ENCODE peak calls at places on chromosome 20, in nine cellular contexts. I, V, D, W, Z, Q, R, E and B are unnamed samples.

GRCh38 chr20:31987744-31988143 is 19.8 kb downstream of the XKR7 start:
- DNase-seq in I (peak), V (peak), D (no peak), W (no peak), Z (no peak), Q (no peak), R (peak), E (no peak), B (no peak)

GRCh38 chr20:5654557-5654956 is 95.6 kb upstream of the SHLD1 start:
- DNase-seq in I (peak), V (peak), D (no peak), W (no peak), Z (no peak), Q (peak), R (no peak), E (no peak), B (peak)

GRCh38 chr20:45892049-45892816 is 1.1 kb downstream of the CTSA start:
- DNase-seq in I (peak), V (no peak), D (peak), W (no peak), Z (no peak), Q (no peak), R (peak), E (no peak), B (peak)

GRCh38 chr20:25020901-25021301 is 28.4 kb upstream of the APMAP start:
- DNase-seq in I (no peak), V (no peak), D (no peak), W (no peak), Z (no peak), Q (no peak), R (peak), E (no peak), B (no peak)

GRCh38 chr20:10314198-10314597 is 95.6 kb downstream of the SNAP25 start:
- DNase-seq in I (no peak), V (peak), D (no peak), W (no peak), Z (no peak), Q (no peak), R (no peak), E (no peak), B (no peak)

GRCh38 chr20:20363449-20364015 is 4.4 kb upstream of the INSM1 start:
- DNase-seq in I (no peak), V (no peak), D (no peak), W (no peak), Z (no peak), Q (no peak), R (no peak), E (no peak), B (no peak)

GRCh38 chr20:2453792-2454191 is 16.8 kb downstream of the SNRPB start:
- DNase-seq in I (no peak), V (no peak), D (no peak), W (no peak), Z (no peak), Q (no peak), R (no peak), E (no peak), B (no peak)

GRCh38 chr20:5522422-5522821 is 205.7 kb upstream of the PROKR2 start:
- DNase-seq in I (no peak), V (no peak), D (no peak), W (no peak), Z (no peak), Q (no peak), R (no peak), E (no peak), B (no peak)

GRCh38 chr20:4661191-4661590 is 60.5 kb upstream of the PRND start:
- DNase-seq in I (no peak), V (no peak), D (no peak), W (no peak), Z (no peak), Q (no peak), R (no peak), E (peak), B (no peak)

GRCh38 chr20:55057779-55058415 is 582.5 kb downstream of the DOK5 start:
- DNase-seq in I (no peak), V (peak), D (no peak), W (no peak), Z (no peak), Q (no peak), R (no peak), E (no peak), B (no peak)

GRCh38 chr20:49717693-49718092 is 4.0 kb upstream of the B4GALT5 start:
- DNase-seq in I (peak), V (no peak), D (peak), W (no peak), Z (no peak), Q (no peak), R (no peak), E (no peak), B (no peak)

GRCh38 chr20:4289875-4290274 is 274.5 kb upstream of the RNF24 start:
- DNase-seq in I (peak), V (no peak), D (peak), W (no peak), Z (no peak), Q (no peak), R (no peak), E (no peak), B (no peak)

GRCh38 chr20:3239867-3240775 is 1.1 kb upstream of the SLC4A11 start:
- DNase-seq in I (no peak), V (peak), D (no peak), W (no peak), Z (no peak), Q (no peak), R (no peak), E (no peak), B (peak)

GRCh38 chr20:21507275-21508229 is 6.3 kb downstream of the NKX2-2 start:
- DNase-seq in I (no peak), V (no peak), D (no peak), W (no peak), Z (no peak), Q (no peak), R (no peak), E (no peak), B (no peak)

GRCh38 chr20:21503345-21503744 is 10.5 kb downstream of the NKX2-2 start:
- DNase-seq in I (no peak), V (peak), D (no peak), W (peak), Z (no peak), Q (no peak), R (no peak), E (peak), B (peak)

GRCh38 chr20:21505810-21506530 is 7.9 kb downstream of the NKX2-2 start:
- DNase-seq in I (peak), V (peak), D (no peak), W (no peak), Z (no peak), Q (no peak), R (peak), E (no peak), B (peak)

GRCh38 chr20:21504323-21504722 is 9.5 kb downstream of the NKX2-2 start:
- DNase-seq in I (no peak), V (no peak), D (no peak), W (no peak), Z (no peak), Q (no peak), R (no peak), E (no peak), B (no peak)

GRCh38 chr20:21505161-21505809 is 8.6 kb downstream of the NKX2-2 start:
- DNase-seq in I (peak), V (peak), D (peak), W (peak), Z (peak), Q (no peak), R (peak), E (peak), B (peak)
- TF ChIP-seq CTCF in I (peak), V (peak), D (peak), W (peak), Z (no peak), Q (peak), R (peak), E (peak), B (peak)

GRCh38 chr20:17569616-17570346 is at the start of gene DSTN:
- DNase-seq in I (peak), V (peak), D (peak), W (peak), Z (peak), Q (peak), R (peak), E (peak), B (peak)

GRCh38 chr20:17571967-17572638 is 2.2 kb downstream of the DSTN start:
- DNase-seq in I (no peak), V (no peak), D (no peak), W (no peak), Z (no peak), Q (no peak), R (no peak), E (peak), B (no peak)

GRCh38 chr20:17568972-17569471 is 853 bp upstream of the DSTN start:
- DNase-seq in I (peak), V (peak), D (peak), W (no peak), Z (peak), Q (peak), R (peak), E (no peak), B (peak)

GRCh38 chr20:17570347-17571152 is 675 bp downstream of the DSTN start:
- DNase-seq in I (no peak), V (peak), D (peak), W (peak), Z (peak), Q (no peak), R (peak), E (peak), B (peak)

DNA sequence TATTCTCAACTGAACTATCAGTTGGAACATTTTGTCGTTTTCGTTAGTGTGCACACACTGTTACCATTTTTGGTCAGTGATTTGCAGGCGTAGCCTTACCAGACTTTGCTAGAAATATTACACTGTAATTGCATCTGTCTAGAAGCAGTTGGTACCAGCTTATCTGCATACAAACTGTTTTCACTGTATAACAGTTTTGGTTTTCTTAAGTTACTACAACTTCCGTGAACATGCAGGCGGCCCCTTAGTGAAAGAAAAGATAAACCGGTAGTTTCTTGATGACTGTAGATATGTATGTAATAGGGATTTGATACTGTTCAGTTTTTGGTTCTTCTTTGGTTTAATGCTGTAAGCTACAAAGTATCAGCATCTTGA is 1.3 kb downstream of the DSTN start:
- DNase-seq in I (no peak), V (no peak), D (no peak), W (no peak), Z (no peak), Q (no peak), R (no peak), E (peak), B (peak)
- H3K4me3 ChIP-seq in I (peak), V (peak), D (peak), W (peak), Z (no peak), Q (peak), R (peak), E (peak), B (peak)

GRCh38 chr20:14142171-14142570 is 146.9 kb downstream of the MACROD2 start:
- DNase-seq in I (peak), V (peak), D (peak), W (peak), Z (peak), Q (peak), R (peak), E (peak), B (peak)
- TF ChIP-seq CTCF in I (peak), V (peak), D (peak), W (peak), Z (no peak), Q (peak), R (peak), E (peak), B (peak)

GRCh38 chr20:33666293-33667244 is at the start of gene ACTL10:
- DNase-seq in I (no peak), V (peak), D (peak), W (no peak), Z (peak), Q (peak), R (peak), E (peak), B (peak)
- H3K4me3 ChIP-seq in I (no peak), V (peak), D (peak), W (no peak), Z (peak), Q (peak), R (no peak), E (peak), B (peak)

DNA sequence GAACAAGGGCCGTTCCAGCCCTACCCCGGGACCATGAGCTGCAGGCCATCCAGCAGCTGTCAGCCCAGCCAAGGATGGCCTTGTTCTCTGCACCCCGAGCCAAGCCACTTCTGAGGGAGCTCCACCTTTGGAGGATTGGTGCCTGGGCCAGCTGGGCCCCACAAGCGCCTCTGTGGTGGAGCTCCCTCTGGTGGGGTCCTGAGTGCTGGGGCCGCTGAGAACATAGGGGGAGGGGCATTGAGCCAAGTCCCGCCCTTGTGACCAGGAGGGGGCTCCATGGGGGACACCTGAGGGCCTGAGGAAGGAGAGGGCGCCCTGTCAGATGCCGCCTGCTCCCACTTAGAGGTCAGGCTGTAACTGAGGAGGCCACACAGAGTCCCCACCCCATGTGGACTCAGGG is 43.2 kb downstream of the YTHDF1 start:
- DNase-seq in I (no peak), V (no peak), D (peak), W (peak), Z (no peak), Q (no peak), R (no peak), E (peak), B (no peak)
- TF ChIP-seq CTCF in I (no peak), V (no peak), D (peak), W (peak), Z (no peak), Q (peak), R (no peak), E (peak), B (no peak)

DNA sequence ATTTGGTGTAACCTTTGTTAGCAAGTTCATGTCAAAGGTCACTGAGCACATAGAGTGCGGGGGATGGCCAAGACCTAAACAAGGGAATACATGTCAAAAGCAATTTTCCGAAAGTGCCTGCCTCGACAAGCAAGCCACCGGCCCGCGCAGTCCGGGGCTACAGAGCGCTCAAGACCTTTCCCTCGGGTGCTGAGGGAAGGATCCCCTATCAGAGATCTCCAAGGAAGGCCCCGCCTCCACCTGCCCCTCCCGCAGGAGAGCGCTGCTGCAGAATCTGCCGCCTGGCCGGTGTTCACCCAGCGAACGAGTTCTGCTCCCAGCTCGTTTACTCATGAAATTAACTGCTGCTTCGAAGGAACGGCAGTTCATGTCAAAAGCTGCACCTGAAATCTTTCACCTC is 252.7 kb downstream of the BMP7 start:
- DNase-seq in I (no peak), V (no peak), D (peak), W (no peak), Z (no peak), Q (no peak), R (no peak), E (no peak), B (no peak)
- H3K4me3 ChIP-seq in I (no peak), V (no peak), D (no peak), W (no peak), Z (no peak), Q (no peak), R (no peak), E (no peak), B (no peak)

DNA sequence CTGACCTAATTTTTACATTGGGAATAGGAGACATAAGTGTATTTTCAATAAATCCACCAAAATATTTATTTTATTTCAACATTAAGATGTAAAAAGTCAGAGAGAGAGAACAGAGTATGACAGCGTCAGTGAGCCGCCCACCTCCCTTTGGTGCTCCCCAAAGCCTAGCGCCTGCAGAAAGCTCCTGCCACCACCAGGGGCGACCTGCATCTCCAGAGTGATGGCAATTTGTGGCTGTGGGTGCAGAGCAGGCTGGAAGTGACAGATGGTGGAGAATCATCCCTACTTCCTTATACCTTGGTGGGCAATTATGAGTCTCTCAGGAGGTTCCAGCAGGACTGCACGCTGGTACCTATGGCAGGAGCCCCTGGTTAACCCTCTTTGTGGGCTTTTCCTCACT is 87.3 kb downstream of the PTPRT start:
- DNase-seq in I (no peak), V (no peak), D (no peak), W (peak), Z (no peak), Q (no peak), R (no peak), E (peak), B (no peak)
- TF ChIP-seq CTCF in I (no peak), V (no peak), D (peak), W (peak), Z (no peak), Q (no peak), R (no peak), E (peak), B (no peak)

GRCh38 chr20:50969416-50969815 is 10.8 kb downstream of the MOCS3 start:
- DNase-seq in I (no peak), V (no peak), D (no peak), W (no peak), Z (no peak), Q (no peak), R (no peak), E (no peak), B (no peak)

GRCh38 chr20:50969912-50970311 is 11.3 kb downstream of the MOCS3 start:
- DNase-seq in I (no peak), V (no peak), D (no peak), W (no peak), Z (no peak), Q (no peak), R (no peak), E (no peak), B (no peak)

GRCh38 chr20:50967621-50968020 is 9.0 kb downstream of the MOCS3 start:
- DNase-seq in I (no peak), V (no peak), D (no peak), W (no peak), Z (no peak), Q (no peak), R (no peak), E (no peak), B (no peak)

GRCh38 chr20:50968289-50968688 is 9.7 kb downstream of the MOCS3 start:
- DNase-seq in I (no peak), V (no peak), D (no peak), W (no peak), Z (no peak), Q (no peak), R (no peak), E (no peak), B (no peak)
- H3K4me3 ChIP-seq in I (no peak), V (no peak), D (no peak), W (no peak), Z (no peak), Q (no peak), R (no peak), E (no peak), B (no peak)

GRCh38 chr20:36835025-36835424 is 40.9 kb upstream of the TLDC2 start:
- DNase-seq in I (no peak), V (no peak), D (no peak), W (no peak), Z (no peak), Q (no peak), R (peak), E (no peak), B (no peak)

GRCh38 chr20:36835453-36836198 is 40.3 kb upstream of the TLDC2 start:
- DNase-seq in I (peak), V (peak), D (peak), W (peak), Z (peak), Q (peak), R (peak), E (peak), B (peak)

GRCh38 chr20:36833275-36834020 is 42.5 kb upstream of the TLDC2 start:
- DNase-seq in I (no peak), V (peak), D (no peak), W (no peak), Z (no peak), Q (peak), R (no peak), E (no peak), B (peak)

GRCh38 chr20:36839150-36839549 is 36.8 kb upstream of the TLDC2 start:
- DNase-seq in I (no peak), V (no peak), D (no peak), W (no peak), Z (no peak), Q (no peak), R (no peak), E (no peak), B (no peak)

GRCh38 chr20:36836591-36837329 is 39.2 kb upstream of the TLDC2 start:
- DNase-seq in I (peak), V (peak), D (peak), W (peak), Z (no peak), Q (no peak), R (peak), E (peak), B (peak)
- TF ChIP-seq CTCF in I (peak), V (peak), D (peak), W (peak), Z (no peak), Q (peak), R (peak), E (peak), B (peak)